ENCODE peak calls at places on chromosomes 12 and 14, in five cellular contexts. One of them, this sample, is unnamed.

GRCh38 chr14:91288876-91289275 is 44.4 kb upstream of the GPR68 start:
- DNase-seq in stimulated activated CD4-positive, alpha-beta T cell treated with anti-CD3 and anti-CD28 coated beads, Interleukin-2, amount 100 ng/mL, for 24 hours: no peak
- DNase-seq in left cardiac atrium: no peak
- DNase-seq in dorsolateral prefrontal cortex: no peak
- DNase-seq in fibroblast of pulmonary artery: no peak
- DNase-seq in this sample: no peak

GRCh38 chr12:321606-322326 is 59.1 kb upstream of the SLC6A13 start:
- DNase-seq in stimulated activated CD4-positive, alpha-beta T cell treated with anti-CD3 and anti-CD28 coated beads, Interleukin-2, amount 100 ng/mL, for 24 hours: no peak
- DNase-seq in left cardiac atrium: no peak
- DNase-seq in dorsolateral prefrontal cortex: no peak
- DNase-seq in fibroblast of pulmonary artery: peak; percentile 55
- DNase-seq in this sample: no peak

GRCh38 chr14:41257476-41257875 is 349.2 kb upstream of the LRFN5 start:
- DNase-seq in stimulated activated CD4-positive, alpha-beta T cell treated with anti-CD3 and anti-CD28 coated beads, Interleukin-2, amount 100 ng/mL, for 24 hours: no peak
- DNase-seq in left cardiac atrium: no peak
- DNase-seq in dorsolateral prefrontal cortex: no peak
- DNase-seq in fibroblast of pulmonary artery: no peak
- DNase-seq in this sample: no peak

GRCh38 chr12:125856899-125857298 is 791.7 kb downstream of the AACS start:
- DNase-seq in stimulated activated CD4-positive, alpha-beta T cell treated with anti-CD3 and anti-CD28 coated beads, Interleukin-2, amount 100 ng/mL, for 24 hours: no peak
- DNase-seq in left cardiac atrium: no peak
- DNase-seq in dorsolateral prefrontal cortex: no peak
- DNase-seq in fibroblast of pulmonary artery: no peak
- DNase-seq in this sample: no peak

GRCh38 chr12:103844296-103844695 is 3.3 kb upstream of the NT5DC3 start:
- DNase-seq in stimulated activated CD4-positive, alpha-beta T cell treated with anti-CD3 and anti-CD28 coated beads, Interleukin-2, amount 100 ng/mL, for 24 hours: no peak
- DNase-seq in left cardiac atrium: no peak
- DNase-seq in dorsolateral prefrontal cortex: no peak
- DNase-seq in fibroblast of pulmonary artery: no peak
- DNase-seq in this sample: no peak

GRCh38 chr14:99224116-99224910 is 47.7 kb downstream of the BCL11B start:
- DNase-seq in stimulated activated CD4-positive, alpha-beta T cell treated with anti-CD3 and anti-CD28 coated beads, Interleukin-2, amount 100 ng/mL, for 24 hours: no peak
- DNase-seq in left cardiac atrium: no peak
- DNase-seq in dorsolateral prefrontal cortex: no peak
- DNase-seq in fibroblast of pulmonary artery: no peak
- DNase-seq in this sample: no peak

GRCh38 chr14:26873556-26873955 is 275.7 kb upstream of the NOVA1 start:
- DNase-seq in stimulated activated CD4-positive, alpha-beta T cell treated with anti-CD3 and anti-CD28 coated beads, Interleukin-2, amount 100 ng/mL, for 24 hours: no peak
- DNase-seq in left cardiac atrium: no peak
- DNase-seq in dorsolateral prefrontal cortex: no peak
- DNase-seq in fibroblast of pulmonary artery: no peak
- DNase-seq in this sample: no peak

GRCh38 chr12:12194206-12194605 is 72.6 kb downstream of the LRP6 start:
- DNase-seq in stimulated activated CD4-positive, alpha-beta T cell treated with anti-CD3 and anti-CD28 coated beads, Interleukin-2, amount 100 ng/mL, for 24 hours: no peak
- DNase-seq in left cardiac atrium: no peak
- DNase-seq in dorsolateral prefrontal cortex: no peak
- DNase-seq in fibroblast of pulmonary artery: no peak
- DNase-seq in this sample: no peak

GRCh38 chr14:78399316-78399889 is 229.2 kb downstream of the NRXN3 start:
- DNase-seq in stimulated activated CD4-positive, alpha-beta T cell treated with anti-CD3 and anti-CD28 coated beads, Interleukin-2, amount 100 ng/mL, for 24 hours: peak; percentile 14
- DNase-seq in left cardiac atrium: no peak
- DNase-seq in dorsolateral prefrontal cortex: no peak
- DNase-seq in fibroblast of pulmonary artery: peak; percentile 10
- DNase-seq in this sample: no peak